ENCODE peak calls at places on chromosomes 1 and 21, in ten cellular contexts. B is OCI-M1; J is T47D; P is stimulated activated CD4-positive, alpha-beta T cell treated with anti-CD3 and anti-CD28 coated beads, Interleukin-4, amount 100 ng/mL, for 48 hours; D is cardiac fibroblast; W is fibroblast of gingiva; Q is stimulated activated CD8-positive, alpha-beta memory T cell treated with anti-CD3 and anti-CD28 coated beads, Interleukin-2, amount 100 ng/mL, for 1 hour; R is NK-92 treated with Interleukin-12 subunit alpha and Interleukin-12 subunit beta, amount 100 ng/mL, for 24 hours; F is right cardiac atrium; Z is DMS 273 treated with DMSO at 0.1 percent for 48 hours. K is an unnamed sample.
A peak's percentile ranks its signal among the peaks of the same experiment; 100 is the strongest.

GRCh38 chr1:23530089-23530749 is 814 bp downstream of the E2F2 start:
- DNase-seq in B (peak; percentile 49), J (peak; percentile 23), P (no peak), D (no peak), W (no peak), Q (no peak), R (no peak), F (no peak), Z (no peak), K (no peak)

GRCh38 chr1:154736840-154737239 is 128.9 kb upstream of the ADAR start:
- DNase-seq in B (peak; percentile 77), J (no peak), P (peak; percentile 59), D (peak; percentile 89), W (no peak), Q (no peak), R (no peak), F (no peak), Z (no peak), K (no peak)

GRCh38 chr1:174710868-174711845 is 263.4 kb downstream of the GPR52 start:
- DNase-seq in B (no peak), J (no peak), P (no peak), D (no peak), W (no peak), Q (no peak), R (no peak), F (no peak), Z (no peak), K (no peak)

GRCh38 chr1:93347319-93347899 is 1.7 kb downstream of the DR1 start:
- DNase-seq in B (peak; percentile 63), J (no peak), P (no peak), D (no peak), W (no peak), Q (no peak), R (no peak), F (no peak), Z (no peak), K (no peak)

GRCh38 chr1:203327684-203328457 is 22.6 kb downstream of the BTG2 start:
- DNase-seq in B (peak; percentile 88), J (peak; percentile 90), P (no peak), D (peak; percentile 58), W (peak; percentile 21), Q (no peak), R (peak; percentile 83), F (peak; percentile 69), Z (peak; percentile 72), K (peak; percentile 79)

GRCh38 chr1:19356266-19356665 is 44.1 kb downstream of the SLC66A1 start:
- DNase-seq in B (no peak), J (peak; percentile 86), P (no peak), D (no peak), W (no peak), Q (no peak), R (no peak), F (no peak), Z (no peak), K (no peak)

GRCh38 chr1:117336087-117336817 is 31.0 kb upstream of the MAN1A2 start:
- DNase-seq in B (no peak), J (no peak), P (no peak), D (no peak), W (no peak), Q (no peak), R (no peak), F (no peak), Z (no peak), K (no peak)

GRCh38 chr1:7441442-7441841 is 329.7 kb upstream of the VAMP3 start:
- DNase-seq in B (no peak), J (no peak), P (no peak), D (no peak), W (no peak), Q (no peak), R (no peak), F (no peak), Z (no peak), K (peak; percentile 19)

GRCh38 chr1:110245876-110246620 is 35.9 kb downstream of the KCNC4 start:
- DNase-seq in B (no peak), J (no peak), P (no peak), D (no peak), W (no peak), Q (no peak), R (no peak), F (no peak), Z (no peak), K (no peak)

GRCh38 chr1:9984253-9984652 is 12.8 kb upstream of the RBP7 start:
- DNase-seq in B (no peak), J (no peak), P (no peak), D (no peak), W (no peak), Q (no peak), R (no peak), F (no peak), Z (no peak), K (no peak)

GRCh38 chr1:83910461-83910860 is 88.5 kb downstream of the TTLL7 start:
- DNase-seq in B (no peak), J (no peak), P (no peak), D (peak; percentile 67), W (no peak), Q (no peak), R (no peak), F (no peak), Z (no peak), K (no peak)

GRCh38 chr1:65813956-65814355 is 21.3 kb downstream of the PDE4B start:
- DNase-seq in B (no peak), J (peak; percentile 19), P (no peak), D (peak; percentile 19), W (peak; percentile 18), Q (no peak), R (no peak), F (no peak), Z (peak; percentile 36), K (no peak)

GRCh38 chr1:154627247-154628121 is 19.5 kb upstream of the ADAR start:
- DNase-seq in B (peak; percentile 96), J (peak; percentile 96), P (peak; percentile 89), D (peak; percentile 94), W (peak; percentile 83), Q (peak; percentile 90), R (peak; percentile 81), F (peak; percentile 92), Z (peak; percentile 74), K (peak; percentile 95)

GRCh38 chr1:167227934-167228378 is 7.3 kb downstream of the POU2F1 start:
- DNase-seq in B (peak; percentile 77), J (no peak), P (no peak), D (no peak), W (no peak), Q (no peak), R (no peak), F (no peak), Z (no peak), K (no peak)

GRCh38 chr1:47023268-47024137 is at the start of gene CYP4X1:
- DNase-seq in B (no peak), J (peak; percentile 49), P (no peak), D (peak; percentile 23), W (no peak), Q (no peak), R (no peak), F (peak; percentile 61), Z (no peak), K (peak; percentile 65)

GRCh38 chr1:39886757-39887231 is 3.5 kb upstream of the TRIT1 start:
- DNase-seq in B (peak; percentile 54), J (no peak), P (no peak), D (peak; percentile 18), W (no peak), Q (no peak), R (no peak), F (no peak), Z (peak; percentile 98), K (no peak)

GRCh38 chr1:30687886-30688285 is 35.5 kb downstream of the MATN1 start:
- DNase-seq in B (no peak), J (no peak), P (no peak), D (no peak), W (no peak), Q (no peak), R (no peak), F (no peak), Z (no peak), K (no peak)

GRCh38 chr21:42202321-42202720 is 16.6 kb upstream of the ABCG1 start:
- DNase-seq in B (no peak), J (no peak), P (no peak), D (peak; percentile 11), W (no peak), Q (no peak), R (no peak), F (no peak), Z (no peak), K (no peak)

GRCh38 chr1:71228727-71229371 is 148.0 kb upstream of the ZRANB2 start:
- DNase-seq in B (no peak), J (peak; percentile 3), P (no peak), D (peak; percentile 4), W (no peak), Q (no peak), R (no peak), F (no peak), Z (peak; percentile 18), K (no peak)

GRCh38 chr1:85282424-85282823 is 6.0 kb upstream of the BCL10 start:
- DNase-seq in B (no peak), J (no peak), P (no peak), D (no peak), W (no peak), Q (no peak), R (no peak), F (no peak), Z (no peak), K (no peak)

GRCh38 chr1:211736351-211736915 is 61.0 kb upstream of the NEK2 start:
- DNase-seq in B (no peak), J (no peak), P (no peak), D (no peak), W (no peak), Q (no peak), R (no peak), F (peak; percentile 24), Z (no peak), K (peak; percentile 88)

GRCh38 chr1:236844499-236845271 is 49.6 kb downstream of the MTR start:
- DNase-seq in B (no peak), J (peak; percentile 77), P (no peak), D (peak; percentile 25), W (peak; percentile 71), Q (no peak), R (no peak), F (no peak), Z (no peak), K (peak; percentile 44)

GRCh38 chr1:150696590-150696989 is 364 bp downstream of the GOLPH3L start:
- DNase-seq in B (peak; percentile 42), J (peak; percentile 11), P (no peak), D (peak; percentile 3), W (no peak), Q (no peak), R (no peak), F (no peak), Z (no peak), K (no peak)

GRCh38 chr1:94579876-94580294 is 38.3 kb upstream of the F3 start:
- DNase-seq in B (no peak), J (peak; percentile 36), P (no peak), D (peak; percentile 84), W (peak; percentile 85), Q (no peak), R (no peak), F (no peak), Z (peak; percentile 25), K (no peak)

GRCh38 chr21:45332415-45332814 is 44.7 kb upstream of the POFUT2 start:
- DNase-seq in B (no peak), J (no peak), P (no peak), D (no peak), W (no peak), Q (no peak), R (no peak), F (no peak), Z (no peak), K (no peak)

K was measured in testis.